ENCODE peak calls at places on chromosome 17, in four cellular contexts. One of them, this sample, is unnamed.

GRCh38 chr17:74770498-74771318 is 5.4 kb downstream of the NAT9 start:
- DNase-seq in fibroblast of gingiva: no peak
- DNase-seq in T-helper 2 cell: peak; percentile 77
- DNase-seq in activated effector memory CD4-positive, alpha-beta T cell treated with Interleukin-2 at 50 U/mL for 16 hours: peak; percentile 64
- DNase-seq in this sample: peak; percentile 18

GRCh38 chr17:79991924-79992656 is 43.6 kb downstream of the TBC1D16 start:
- DNase-seq in T-helper 2 cell: no peak
- DNase-seq in fibroblast of gingiva: no peak
- DNase-seq in activated effector memory CD4-positive, alpha-beta T cell treated with Interleukin-2 at 50 U/mL for 16 hours: no peak
- DNase-seq in this sample: no peak

GRCh38 chr17:7932949-7933348 is 943 bp downstream of the CNTROB start:
- DNase-seq in T-helper 2 cell: peak; percentile 64
- DNase-seq in fibroblast of gingiva: peak; percentile 66
- DNase-seq in activated effector memory CD4-positive, alpha-beta T cell treated with Interleukin-2 at 50 U/mL for 16 hours: no peak
- DNase-seq in this sample: no peak

GRCh38 chr17:13931752-13932477 is 137.4 kb upstream of the COX10 start:
- DNase-seq in fibroblast of gingiva: peak; percentile 75
- DNase-seq in T-helper 2 cell: no peak
- DNase-seq in activated effector memory CD4-positive, alpha-beta T cell treated with Interleukin-2 at 50 U/mL for 16 hours: no peak
- DNase-seq in this sample: peak; percentile 75

GRCh38 chr17:56310780-56311179 is 157.5 kb downstream of the ANKFN1 start:
- DNase-seq in activated effector memory CD4-positive, alpha-beta T cell treated with Interleukin-2 at 50 U/mL for 16 hours: no peak
- DNase-seq in T-helper 2 cell: no peak
- DNase-seq in fibroblast of gingiva: no peak
- DNase-seq in this sample: no peak

GRCh38 chr17:82051776-82052637 is at the start of the genes GPS1 and RFNG:
- DNase-seq in activated effector memory CD4-positive, alpha-beta T cell treated with Interleukin-2 at 50 U/mL for 16 hours: peak; percentile 77
- DNase-seq in T-helper 2 cell: peak; percentile 86
- DNase-seq in fibroblast of gingiva: peak; percentile 48
- DNase-seq in this sample: no peak

GRCh38 chr17:30318190-30318589 is 15.7 kb downstream of the TMIGD1 start:
- DNase-seq in T-helper 2 cell: no peak
- DNase-seq in activated effector memory CD4-positive, alpha-beta T cell treated with Interleukin-2 at 50 U/mL for 16 hours: no peak
- DNase-seq in fibroblast of gingiva: peak; percentile 21
- DNase-seq in this sample: no peak

GRCh38 chr17:77815127-77815905 is 143.2 kb upstream of the TNRC6C start:
- DNase-seq in fibroblast of gingiva: no peak
- DNase-seq in T-helper 2 cell: no peak
- DNase-seq in activated effector memory CD4-positive, alpha-beta T cell treated with Interleukin-2 at 50 U/mL for 16 hours: no peak
- DNase-seq in this sample: no peak

GRCh38 chr17:8426094-8426720 is 9.5 kb upstream of the NDEL1 start:
- DNase-seq in activated effector memory CD4-positive, alpha-beta T cell treated with Interleukin-2 at 50 U/mL for 16 hours: no peak
- DNase-seq in fibroblast of gingiva: no peak
- DNase-seq in T-helper 2 cell: no peak
- DNase-seq in this sample: no peak

GRCh38 chr17:30323895-30324319 is 9.9 kb downstream of the TMIGD1 start:
- DNase-seq in activated effector memory CD4-positive, alpha-beta T cell treated with Interleukin-2 at 50 U/mL for 16 hours: peak; percentile 24
- DNase-seq in fibroblast of gingiva: peak; percentile 10
- DNase-seq in T-helper 2 cell: peak; percentile 22
- DNase-seq in this sample: peak; percentile 55

GRCh38 chr17:44758414-44759095 is at the start of gene ADAM11:
- DNase-seq in fibroblast of gingiva: no peak
- DNase-seq in T-helper 2 cell: no peak
- DNase-seq in activated effector memory CD4-positive, alpha-beta T cell treated with Interleukin-2 at 50 U/mL for 16 hours: no peak
- DNase-seq in this sample: no peak

GRCh38 chr17:62800580-62800979 is 7.5 kb downstream of the MARCHF10 start:
- DNase-seq in fibroblast of gingiva: peak; percentile 29
- DNase-seq in activated effector memory CD4-positive, alpha-beta T cell treated with Interleukin-2 at 50 U/mL for 16 hours: no peak
- DNase-seq in T-helper 2 cell: no peak
- DNase-seq in this sample: no peak

GRCh38 chr17:42760652-42761581 is at the start of gene RAMP2:
- DNase-seq in fibroblast of gingiva: no peak
- DNase-seq in T-helper 2 cell: no peak
- DNase-seq in activated effector memory CD4-positive, alpha-beta T cell treated with Interleukin-2 at 50 U/mL for 16 hours: no peak
- DNase-seq in this sample: no peak

GRCh38 chr17:19747829-19748806 is at the start of gene ALDH3A1:
- DNase-seq in activated effector memory CD4-positive, alpha-beta T cell treated with Interleukin-2 at 50 U/mL for 16 hours: no peak
- DNase-seq in T-helper 2 cell: no peak
- DNase-seq in fibroblast of gingiva: peak; percentile 81
- DNase-seq in this sample: peak; percentile 27

GRCh38 chr17:48595107-48595999 is 1.8 kb upstream of the HOXB5 start:
- DNase-seq in T-helper 2 cell: no peak
- DNase-seq in activated effector memory CD4-positive, alpha-beta T cell treated with Interleukin-2 at 50 U/mL for 16 hours: no peak
- DNase-seq in fibroblast of gingiva: no peak
- DNase-seq in this sample: no peak

GRCh38 chr17:19301274-19301946 is 61.1 kb downstream of the B9D1 start:
- DNase-seq in T-helper 2 cell: no peak
- DNase-seq in activated effector memory CD4-positive, alpha-beta T cell treated with Interleukin-2 at 50 U/mL for 16 hours: no peak
- DNase-seq in fibroblast of gingiva: no peak
- DNase-seq in this sample: no peak

GRCh38 chr17:50203086-50203485 is 1.7 kb upstream of the COL1A1 start:
- DNase-seq in activated effector memory CD4-positive, alpha-beta T cell treated with Interleukin-2 at 50 U/mL for 16 hours: no peak
- DNase-seq in fibroblast of gingiva: peak; percentile 90
- DNase-seq in T-helper 2 cell: no peak
- DNase-seq in this sample: no peak

GRCh38 chr17:83078378-83079339 is 750 bp upstream of the METRNL start:
- DNase-seq in fibroblast of gingiva: no peak
- DNase-seq in activated effector memory CD4-positive, alpha-beta T cell treated with Interleukin-2 at 50 U/mL for 16 hours: no peak
- DNase-seq in T-helper 2 cell: no peak
- DNase-seq in this sample: no peak

GRCh38 chr17:14337596-14338079 is 36.8 kb downstream of the HS3ST3B1 start:
- DNase-seq in activated effector memory CD4-positive, alpha-beta T cell treated with Interleukin-2 at 50 U/mL for 16 hours: no peak
- DNase-seq in fibroblast of gingiva: no peak
- DNase-seq in T-helper 2 cell: peak; percentile 75
- DNase-seq in this sample: no peak

GRCh38 chr17:5078106-5079028 is at the start of gene ZFP3:
- DNase-seq in fibroblast of gingiva: peak; percentile 90
- DNase-seq in T-helper 2 cell: peak; percentile 87
- DNase-seq in activated effector memory CD4-positive, alpha-beta T cell treated with Interleukin-2 at 50 U/mL for 16 hours: peak; percentile 65
- DNase-seq in this sample: peak; percentile 38

GRCh38 chr17:72660274-72661092 is 432.0 kb downstream of the SLC39A11 start:
- DNase-seq in fibroblast of gingiva: no peak
- DNase-seq in activated effector memory CD4-positive, alpha-beta T cell treated with Interleukin-2 at 50 U/mL for 16 hours: no peak
- DNase-seq in T-helper 2 cell: no peak
- DNase-seq in this sample: no peak

GRCh38 chr17:77725851-77726250 is 232.7 kb upstream of the TNRC6C start:
- DNase-seq in fibroblast of gingiva: no peak
- DNase-seq in activated effector memory CD4-positive, alpha-beta T cell treated with Interleukin-2 at 50 U/mL for 16 hours: no peak
- DNase-seq in T-helper 2 cell: no peak
- DNase-seq in this sample: no peak

GRCh38 chr17:45223541-45224528 is 2.1 kb downstream of the FMNL1 start:
- DNase-seq in activated effector memory CD4-positive, alpha-beta T cell treated with Interleukin-2 at 50 U/mL for 16 hours: no peak
- DNase-seq in fibroblast of gingiva: no peak
- DNase-seq in T-helper 2 cell: peak; percentile 75
- DNase-seq in this sample: no peak

GRCh38 chr17:70251704-70252103 is 82.4 kb downstream of the KCNJ2 start:
- DNase-seq in T-helper 2 cell: no peak
- DNase-seq in fibroblast of gingiva: no peak
- DNase-seq in activated effector memory CD4-positive, alpha-beta T cell treated with Interleukin-2 at 50 U/mL for 16 hours: no peak
- DNase-seq in this sample: no peak

GRCh38 chr17:75684924-75685323 is 17.8 kb downstream of the SAP30BP start:
- DNase-seq in T-helper 2 cell: no peak
- DNase-seq in fibroblast of gingiva: peak; percentile 58
- DNase-seq in activated effector memory CD4-positive, alpha-beta T cell treated with Interleukin-2 at 50 U/mL for 16 hours: no peak
- DNase-seq in this sample: no peak

GRCh38 chr17:77783991-77784820 is 174.3 kb upstream of the TNRC6C start:
- DNase-seq in T-helper 2 cell: peak; percentile 90
- DNase-seq in fibroblast of gingiva: no peak
- DNase-seq in activated effector memory CD4-positive, alpha-beta T cell treated with Interleukin-2 at 50 U/mL for 16 hours: peak; percentile 65
- DNase-seq in this sample: no peak

GRCh38 chr17:2892305-2892971 is 96.2 kb downstream of the RAP1GAP2 start:
- DNase-seq in fibroblast of gingiva: peak; percentile 70
- DNase-seq in activated effector memory CD4-positive, alpha-beta T cell treated with Interleukin-2 at 50 U/mL for 16 hours: no peak
- DNase-seq in T-helper 2 cell: no peak
- DNase-seq in this sample: peak; percentile 38

GRCh38 chr17:81934098-81934757 is 2.9 kb downstream of the PYCR1 start:
- DNase-seq in activated effector memory CD4-positive, alpha-beta T cell treated with Interleukin-2 at 50 U/mL for 16 hours: no peak
- DNase-seq in fibroblast of gingiva: no peak
- DNase-seq in T-helper 2 cell: no peak
- DNase-seq in this sample: no peak

GRCh38 chr17:26773189-26774188 is 520.4 kb upstream of the WSB1 start:
- DNase-seq in activated effector memory CD4-positive, alpha-beta T cell treated with Interleukin-2 at 50 U/mL for 16 hours: no peak
- DNase-seq in fibroblast of gingiva: no peak
- DNase-seq in T-helper 2 cell: no peak
- DNase-seq in this sample: no peak

GRCh38 chr17:48429156-48429555 is 858 bp downstream of the SKAP1 start:
- DNase-seq in fibroblast of gingiva: no peak
- DNase-seq in activated effector memory CD4-positive, alpha-beta T cell treated with Interleukin-2 at 50 U/mL for 16 hours: peak; percentile 39
- DNase-seq in T-helper 2 cell: peak; percentile 78
- DNase-seq in this sample: no peak

GRCh38 chr17:16439303-16439791 is 24.0 kb downstream of the TRPV2 start:
- DNase-seq in T-helper 2 cell: peak; percentile 67
- DNase-seq in fibroblast of gingiva: no peak
- DNase-seq in activated effector memory CD4-positive, alpha-beta T cell treated with Interleukin-2 at 50 U/mL for 16 hours: peak; percentile 14
- DNase-seq in this sample: no peak

GRCh38 chr17:9470171-9470570 is 105.4 kb downstream of the STX8 start:
- DNase-seq in activated effector memory CD4-positive, alpha-beta T cell treated with Interleukin-2 at 50 U/mL for 16 hours: no peak
- DNase-seq in T-helper 2 cell: peak; percentile 89
- DNase-seq in fibroblast of gingiva: peak; percentile 15
- DNase-seq in this sample: no peak

GRCh38 chr17:18246880-18247612 is 11.5 kb downstream of the FLII start:
- DNase-seq in fibroblast of gingiva: peak; percentile 17
- DNase-seq in T-helper 2 cell: peak; percentile 30
- DNase-seq in activated effector memory CD4-positive, alpha-beta T cell treated with Interleukin-2 at 50 U/mL for 16 hours: no peak
- DNase-seq in this sample: peak; percentile 41